ENCODE peak calls at places on chromosomes 12 and 14, in ten cellular contexts. R is iPS DF 19.7; Z is psoas muscle; B is effector memory CD4-positive, alpha-beta T cell; G is tibial artery; X is ELR; I is activated T-cell treated with anti-CD3 and anti-CD28 coated beads for 1 hour; J is HepG2; A is HTR-8/SVneo; C is Daoy. M is an unnamed sample.

GRCh38 chr12:47017901-47018479 is 61.4 kb upstream of the PCED1B start:
- DNase-seq in R (no peak), Z (no peak), B (no peak), G (no peak), X (peak; percentile 80), I (no peak), J (no peak), A (no peak), C (no peak), M (peak; percentile 53)

GRCh38 chr14:34041220-34041619 is 90.3 kb upstream of the EGLN3 start:
- DNase-seq in R (no peak), Z (no peak), B (no peak), G (no peak), X (no peak), I (no peak), J (no peak), A (no peak), C (no peak), M (no peak)

GRCh38 chr12:114013601-114014345 is 47.6 kb upstream of the RBM19 start:
- DNase-seq in R (peak; percentile 71), Z (no peak), B (no peak), G (no peak), X (peak; percentile 48), I (no peak), J (peak; percentile 39), A (no peak), C (peak; percentile 48), M (no peak)

GRCh38 chr12:66563220-66563619 is 115.7 kb downstream of the GRIP1 start:
- DNase-seq in R (no peak), Z (no peak), B (no peak), G (no peak), X (no peak), I (no peak), J (no peak), A (no peak), C (no peak), M (no peak)

GRCh38 chr12:48044396-48044795 is 40.1 kb upstream of the COL2A1 start:
- DNase-seq in R (no peak), Z (no peak), B (no peak), G (no peak), X (no peak), I (no peak), J (no peak), A (no peak), C (no peak), M (no peak)

GRCh38 chr14:26867171-26867757 is 269.4 kb upstream of the NOVA1 start:
- DNase-seq in R (no peak), Z (no peak), B (no peak), G (no peak), X (peak; percentile 28), I (no peak), J (no peak), A (no peak), C (peak; percentile 64), M (peak; percentile 37)

GRCh38 chr12:67648306-67649164 is at the start of gene DYRK2:
- DNase-seq in R (no peak), Z (peak; percentile 86), B (peak; percentile 66), G (peak; percentile 87), X (peak; percentile 82), I (peak; percentile 70), J (peak; percentile 29), A (peak; percentile 74), C (peak; percentile 89), M (peak; percentile 86)

GRCh38 chr14:86954623-86955022 is 1038.4 kb downstream of the GALC start:
- DNase-seq in R (no peak), Z (no peak), B (no peak), G (no peak), X (no peak), I (no peak), J (no peak), A (no peak), C (no peak), M (no peak)

GRCh38 chr12:10033783-10034381 is 3.4 kb downstream of the CLEC9A start:
- DNase-seq in R (no peak), Z (no peak), B (no peak), G (no peak), X (peak; percentile 52), I (no peak), J (no peak), A (peak; percentile 7), C (no peak), M (peak; percentile 7)

GRCh38 chr14:34053666-34054065 is 102.8 kb upstream of the EGLN3 start:
- DNase-seq in R (no peak), Z (peak; percentile 50), B (no peak), G (no peak), X (no peak), I (no peak), J (no peak), A (no peak), C (peak; percentile 59), M (no peak)

GRCh38 chr12:63802012-63802608 is 22.4 kb downstream of the RXYLT1 start:
- DNase-seq in R (no peak), Z (no peak), B (no peak), G (no peak), X (peak; percentile 57), I (no peak), J (no peak), A (peak; percentile 41), C (no peak), M (peak; percentile 37)

GRCh38 chr14:94367347-94367746 is 21.1 kb downstream of the SERPINA1 start:
- DNase-seq in R (no peak), Z (no peak), B (no peak), G (peak; percentile 43), X (no peak), I (no peak), J (no peak), A (no peak), C (no peak), M (no peak)

GRCh38 chr14:102317564-102318248 is 1.8 kb upstream of the ZNF839 start:
- DNase-seq in R (no peak), Z (no peak), B (no peak), G (no peak), X (peak; percentile 52), I (no peak), J (peak; percentile 71), A (no peak), C (no peak), M (peak; percentile 90)

GRCh38 chr12:67624355-67624754 is 24.2 kb upstream of the DYRK2 start:
- DNase-seq in R (no peak), Z (no peak), B (no peak), G (no peak), X (no peak), I (no peak), J (no peak), A (no peak), C (no peak), M (no peak)